ENCODE peak calls at places on chromosomes 16 and 17, in nine cellular contexts. B is CD8-positive, alpha-beta T cell; F is left ventricle myocardium inferior; I is AG10803; M is NB4; E is esophagus squamous epithelium; L is fibroblast of villous mesenchyme; K is thoracic aorta; C is psoas muscle. O is an unnamed sample.

GRCh38 chr17:13540546-13540945 is 61.2 kb downstream of the HS3ST3A1 start:
- DNase-seq in B (no peak), F (no peak), I (no peak), M (no peak), E (no peak), L (no peak), K (no peak), C (no peak), O (no peak)

GRCh38 chr16:35134471-35134870 is 1675.1 kb downstream of the TP53TG3F start:
- DNase-seq in B (no peak), F (no peak), I (no peak), M (no peak), E (no peak), L (no peak), K (no peak), C (no peak), O (no peak)

GRCh38 chr16:64983226-64983625 is 138.6 kb downstream of the CDH11 start:
- DNase-seq in B (no peak), F (no peak), I (peak; percentile 71), M (no peak), E (no peak), L (no peak), K (no peak), C (no peak), O (no peak)

GRCh38 chr17:77842148-77842905 is 116.2 kb upstream of the TNRC6C start:
- DNase-seq in B (no peak), F (peak; percentile 8), I (no peak), M (peak; percentile 77), E (no peak), L (no peak), K (no peak), C (no peak), O (no peak)

GRCh38 chr16:81401035-81401950 is 43.3 kb upstream of the CMIP start:
- DNase-seq in B (no peak), F (no peak), I (peak; percentile 15), M (no peak), E (no peak), L (peak; percentile 47), K (no peak), C (no peak), O (no peak)

GRCh38 chr17:7213895-7214299 is 5.7 kb downstream of the DLG4 start:
- DNase-seq in B (no peak), F (peak; percentile 52), I (peak; percentile 71), M (peak; percentile 78), E (no peak), L (peak; percentile 81), K (peak; percentile 56), C (peak; percentile 86), O (peak; percentile 76)

GRCh38 chr16:12951392-12951791 is 50.0 kb downstream of the SHISA9 start:
- DNase-seq in B (no peak), F (no peak), I (no peak), M (no peak), E (no peak), L (no peak), K (no peak), C (no peak), O (no peak)

GRCh38 chr16:79509221-79509631 is 91.3 kb downstream of the MAF start:
- DNase-seq in B (no peak), F (peak; percentile 30), I (no peak), M (no peak), E (no peak), L (no peak), K (peak; percentile 10), C (peak; percentile 76), O (no peak)

GRCh38 chr17:61574542-61575351 is 16.3 kb downstream of the NACA2 start:
- DNase-seq in B (no peak), F (no peak), I (peak; percentile 47), M (peak; percentile 16), E (no peak), L (peak; percentile 56), K (no peak), C (no peak), O (no peak)

GRCh38 chr17:4735825-4736651 is 3.6 kb upstream of the ZMYND15 start:
- DNase-seq in B (no peak), F (no peak), I (peak; percentile 42), M (peak; percentile 52), E (no peak), L (peak; percentile 5), K (no peak), C (no peak), O (no peak)

GRCh38 chr17:39196191-39196819 is 1.2 kb downstream of the CACNB1 start:
- DNase-seq in B (no peak), F (no peak), I (peak; percentile 17), M (no peak), E (no peak), L (no peak), K (no peak), C (peak; percentile 88), O (no peak)

GRCh38 chr17:81866440-81867122 is 4.6 kb downstream of the ARHGDIA start:
- DNase-seq in B (peak; percentile 18), F (no peak), I (no peak), M (no peak), E (no peak), L (peak; percentile 55), K (no peak), C (no peak), O (no peak)

GRCh38 chr16:3842994-3843393 is 37.5 kb downstream of the CREBBP start:
- DNase-seq in B (no peak), F (peak; percentile 33), I (peak; percentile 73), M (peak; percentile 33), E (no peak), L (peak; percentile 61), K (no peak), C (no peak), O (no peak)

GRCh38 chr17:3687949-3688614 is 7.9 kb downstream of the P2RX5 start:
- DNase-seq in B (no peak), F (no peak), I (no peak), M (peak; percentile 37), E (no peak), L (no peak), K (no peak), C (no peak), O (no peak)

DNA sequence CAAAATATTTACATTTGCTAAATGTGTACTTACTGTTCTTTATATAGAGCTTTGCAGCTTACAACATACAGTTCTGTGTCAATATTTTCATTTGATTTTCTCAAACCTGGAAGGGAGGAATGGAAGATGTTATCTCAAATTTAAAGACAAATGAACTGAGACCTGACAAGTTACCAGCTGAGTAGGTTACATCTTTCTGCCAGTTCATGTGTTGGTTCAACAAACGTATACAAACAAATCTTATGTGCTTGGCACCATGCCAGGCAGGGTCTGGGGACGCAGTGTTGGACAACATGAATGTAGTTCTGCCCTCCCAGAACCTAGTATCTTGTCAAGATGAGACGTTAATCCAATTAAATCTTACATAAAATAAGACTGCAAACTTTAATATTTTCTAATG is 507.5 kb upstream of the HSBP1 start:
- DNase-seq in B (no peak), F (no peak), I (no peak), M (no peak), E (no peak), L (no peak), K (no peak), C (no peak), O (no peak)
- TF ChIP-seq CTCF in B (no peak), F (no peak), I (no peak), M (no peak), E (no peak), L (no peak), K (no peak), C (no peak), O (no peak)

GRCh38 chr16:88627531-88628411 is 10.6 kb upstream of the IL17C start:
- DNase-seq in B (no peak), F (no peak), I (no peak), M (no peak), E (no peak), L (no peak), K (no peak), C (no peak), O (no peak)

GRCh38 chr16:88630433-88630832 is 7.9 kb upstream of the IL17C start:
- DNase-seq in B (no peak), F (no peak), I (no peak), M (no peak), E (no peak), L (no peak), K (no peak), C (no peak), O (no peak)

GRCh38 chr16:88626646-88627045 is 11.7 kb upstream of the IL17C start:
- DNase-seq in B (no peak), F (no peak), I (no peak), M (no peak), E (no peak), L (no peak), K (no peak), C (no peak), O (no peak)

GRCh38 chr16:88629835-88630234 is 8.5 kb upstream of the IL17C start:
- DNase-seq in B (no peak), F (no peak), I (no peak), M (no peak), E (no peak), L (no peak), K (no peak), C (no peak), O (no peak)

GRCh38 chr16:88628512-88628974 is 9.8 kb upstream of the IL17C start:
- DNase-seq in B (no peak), F (peak; percentile 71), I (no peak), M (peak; percentile 66), E (no peak), L (peak; percentile 27), K (no peak), C (peak; percentile 60), O (no peak)
- TF ChIP-seq CTCF in B (no peak), F (peak; percentile 74), I (peak; percentile 14), M (peak; percentile 60), E (no peak), L (peak; percentile 48), K (no peak), C (peak; percentile 18), O (peak; percentile 46)

GRCh38 chr17:17203173-17203730 is 2.9 kb downstream of the PLD6 start:
- DNase-seq in B (no peak), F (no peak), I (no peak), M (no peak), E (no peak), L (no peak), K (no peak), C (no peak), O (no peak)
- TF ChIP-seq CTCF in B (no peak), F (no peak), I (no peak), M (no peak), E (no peak), L (no peak), K (no peak), C (no peak), O (no peak)

GRCh38 chr16:88337021-88337420 is 45.7 kb upstream of the ZNF469 start:
- DNase-seq in B (no peak), F (no peak), I (no peak), M (no peak), E (no peak), L (no peak), K (no peak), C (peak; percentile 7), O (no peak)

GRCh38 chr16:88338896-88339295 is 43.9 kb upstream of the ZNF469 start:
- DNase-seq in B (peak; percentile 5), F (no peak), I (no peak), M (no peak), E (no peak), L (no peak), K (no peak), C (peak; percentile 24), O (no peak)

GRCh38 chr16:88339926-88340754 is 42.6 kb upstream of the ZNF469 start:
- DNase-seq in B (peak; percentile 12), F (no peak), I (no peak), M (no peak), E (no peak), L (no peak), K (no peak), C (peak; percentile 35), O (no peak)

GRCh38 chr16:88337538-88337937 is 45.2 kb upstream of the ZNF469 start:
- DNase-seq in B (no peak), F (no peak), I (no peak), M (no peak), E (no peak), L (no peak), K (no peak), C (peak; percentile 18), O (no peak)

GRCh38 chr16:88338111-88338510 is 44.6 kb upstream of the ZNF469 start:
- DNase-seq in B (no peak), F (no peak), I (no peak), M (no peak), E (no peak), L (no peak), K (no peak), C (peak; percentile 18), O (no peak)
- TF ChIP-seq CTCF in B (no peak), F (no peak), I (peak; percentile 19), M (no peak), E (peak; percentile 7), L (no peak), K (no peak), C (no peak), O (no peak)